ENCODE peak calls at places on chromosomes 5 and 9, in four cellular contexts. C is T follicular helper cell; X is right lobe of liver; B is stimulated activated CD8-positive, alpha-beta memory T cell treated with anti-CD3 and anti-CD28 coated beads, Interleukin-15, amount 100 ng/mL, for 48 hours. H is an unnamed sample.

GRCh38 chr9:35686222-35687203 is 3.2 kb downstream of the TPM2 start:
- DNase-seq in C (no peak), X (no peak), B (no peak), H (no peak)

GRCh38 chr5:20360243-20360642 is 372.2 kb upstream of the CDH18 start:
- DNase-seq in X (no peak), B (no peak), C (no peak), H (no peak)

GRCh38 chr5:76403963-76404693 is 1.0 kb downstream of the IQGAP2 start:
- DNase-seq in C (peak; percentile 51), X (peak; percentile 97), B (peak; percentile 59), H (peak; percentile 90)

GRCh38 chr9:87592554-87593394 is 95.1 kb downstream of the DAPK1 start:
- DNase-seq in B (no peak), C (no peak), X (peak; percentile 79), H (no peak)

GRCh38 chr5:139137703-139138102 is 60.5 kb downstream of the SIL1 start:
- DNase-seq in X (no peak), C (no peak), B (no peak), H (no peak)

GRCh38 chr5:126707080-126707479 is 69.9 kb upstream of the LMNB1 start:
- DNase-seq in B (no peak), C (no peak), X (no peak), H (no peak)

GRCh38 chr9:95004452-95005275 is 278.2 kb downstream of the AOPEP start:
- DNase-seq in X (peak; percentile 77), C (no peak), B (no peak), H (peak; percentile 59)

GRCh38 chr9:92980085-92980745 is 32.9 kb downstream of the FGD3 start:
- DNase-seq in C (no peak), X (no peak), B (no peak), H (no peak)

GRCh38 chr5:173753307-173754168 is 134.6 kb upstream of the CPEB4 start:
- DNase-seq in C (no peak), X (no peak), B (no peak), H (no peak)

GRCh38 chr9:74497750-74498615 is 848 bp downstream of the RORB start:
- DNase-seq in C (no peak), X (no peak), B (no peak), H (no peak)

GRCh38 chr5:150166193-150167162 is at the start of gene CDX1:
- DNase-seq in X (no peak), C (no peak), B (no peak), H (no peak)

GRCh38 chr9:16828335-16829281 is 41.9 kb downstream of the BNC2 start:
- DNase-seq in X (no peak), C (no peak), B (no peak), H (no peak)

GRCh38 chr5:31291323-31291854 is 97.9 kb downstream of the CDH6 start:
- DNase-seq in B (no peak), X (no peak), C (no peak), H (no peak)

H was measured in stimulated activated effector memory CD8-positive, alpha-beta T cell treated with anti-CD3 and anti-CD28 coated beads, Interleukin-12 subunit alpha, Interleukin-12 subunit beta, amount 100 ng/mL, for 72 hours.